ENCODE peak calls at places on chromosomes 16 and 17, in six cellular contexts. One of them, this sample, is unnamed.

GRCh38 chr16:54347961-54348360 is 61.4 kb upstream of the IRX3 start:
- DNase-seq in GM13976: no peak
- DNase-seq in K562: no peak
- DNase-seq in breast epithelium: no peak
- DNase-seq in brain microvascular endothelial cell: no peak
- DNase-seq in choroid plexus epithelial cell: no peak
- DNase-seq in this sample: no peak

GRCh38 chr17:6241381-6241780 is 171.2 kb downstream of the WSCD1 start:
- DNase-seq in GM13976: no peak
- DNase-seq in K562: no peak
- DNase-seq in breast epithelium: no peak
- DNase-seq in brain microvascular endothelial cell: no peak
- DNase-seq in choroid plexus epithelial cell: no peak
- DNase-seq in this sample: no peak

GRCh38 chr17:81566461-81567126 is 14.4 kb upstream of the FAAP100 start:
- DNase-seq in GM13976: no peak
- DNase-seq in K562: no peak
- DNase-seq in breast epithelium: peak; percentile 79
- DNase-seq in brain microvascular endothelial cell: peak; percentile 95
- DNase-seq in choroid plexus epithelial cell: peak; percentile 97
- DNase-seq in this sample: no peak

GRCh38 chr16:11619327-11619851 is 32.7 kb upstream of the LITAF start:
- DNase-seq in GM13976: no peak
- DNase-seq in K562: no peak
- DNase-seq in breast epithelium: no peak
- DNase-seq in brain microvascular endothelial cell: no peak
- DNase-seq in choroid plexus epithelial cell: no peak
- DNase-seq in this sample: peak; percentile 57

GRCh38 chr16:4521971-4522623 is 16.5 kb downstream of the CDIP1 start:
- DNase-seq in GM13976: no peak
- DNase-seq in K562: no peak
- DNase-seq in breast epithelium: no peak
- DNase-seq in brain microvascular endothelial cell: no peak
- DNase-seq in choroid plexus epithelial cell: peak; percentile 58
- DNase-seq in this sample: no peak

GRCh38 chr17:73011016-73011486 is 81.4 kb downstream of the SLC39A11 start:
- DNase-seq in GM13976: no peak
- DNase-seq in K562: peak; percentile 86
- DNase-seq in breast epithelium: no peak
- DNase-seq in brain microvascular endothelial cell: no peak
- DNase-seq in choroid plexus epithelial cell: no peak
- DNase-seq in this sample: no peak

GRCh38 chr17:2239882-2240430 is 63.6 kb downstream of the SMG6 start:
- DNase-seq in GM13976: peak; percentile 62
- DNase-seq in K562: peak; percentile 20
- DNase-seq in breast epithelium: no peak
- DNase-seq in brain microvascular endothelial cell: peak; percentile 93
- DNase-seq in choroid plexus epithelial cell: peak; percentile 96
- DNase-seq in this sample: peak; percentile 66

GRCh38 chr16:84829168-84829965 is 9.6 kb downstream of the CRISPLD2 start:
- DNase-seq in GM13976: no peak
- DNase-seq in K562: no peak
- DNase-seq in breast epithelium: no peak
- DNase-seq in brain microvascular endothelial cell: peak; percentile 80
- DNase-seq in choroid plexus epithelial cell: peak; percentile 88
- DNase-seq in this sample: no peak

GRCh38 chr17:42647778-42648177 is 11.3 kb upstream of the TUBG2 start:
- DNase-seq in GM13976: no peak
- DNase-seq in K562: no peak
- DNase-seq in breast epithelium: no peak
- DNase-seq in brain microvascular endothelial cell: no peak
- DNase-seq in choroid plexus epithelial cell: no peak
- DNase-seq in this sample: no peak

GRCh38 chr17:67434061-67434525 is 57.0 kb downstream of the PITPNC1 start:
- DNase-seq in GM13976: peak; percentile 43
- DNase-seq in K562: no peak
- DNase-seq in breast epithelium: no peak
- DNase-seq in brain microvascular endothelial cell: no peak
- DNase-seq in choroid plexus epithelial cell: no peak
- DNase-seq in this sample: peak; percentile 76

GRCh38 chr17:61393904-61394629 is 5.6 kb upstream of the TBX2 start:
- DNase-seq in GM13976: no peak
- DNase-seq in K562: peak; percentile 15
- DNase-seq in breast epithelium: no peak
- DNase-seq in brain microvascular endothelial cell: no peak
- DNase-seq in choroid plexus epithelial cell: no peak
- DNase-seq in this sample: no peak

GRCh38 chr16:85979605-85980004 is 80.6 kb downstream of the IRF8 start:
- DNase-seq in GM13976: no peak
- DNase-seq in K562: peak; percentile 6
- DNase-seq in breast epithelium: no peak
- DNase-seq in brain microvascular endothelial cell: no peak
- DNase-seq in choroid plexus epithelial cell: no peak
- DNase-seq in this sample: no peak

GRCh38 chr16:71441348-71441781 is 489 bp downstream of the TLE7 start:
- DNase-seq in GM13976: no peak
- DNase-seq in K562: no peak
- DNase-seq in breast epithelium: no peak
- DNase-seq in brain microvascular endothelial cell: no peak
- DNase-seq in choroid plexus epithelial cell: no peak
- DNase-seq in this sample: peak; percentile 44

GRCh38 chr16:85005278-85006069 is 5.9 kb downstream of the ZDHHC7 start:
- DNase-seq in GM13976: no peak
- DNase-seq in K562: no peak
- DNase-seq in breast epithelium: no peak
- DNase-seq in brain microvascular endothelial cell: no peak
- DNase-seq in choroid plexus epithelial cell: peak; percentile 37
- DNase-seq in this sample: no peak

GRCh38 chr17:82043507-82043906 is 6.0 kb upstream of the DCXR start:
- DNase-seq in GM13976: no peak
- DNase-seq in K562: no peak
- DNase-seq in breast epithelium: no peak
- DNase-seq in brain microvascular endothelial cell: no peak
- DNase-seq in choroid plexus epithelial cell: no peak
- DNase-seq in this sample: no peak

GRCh38 chr17:28745052-28745776 is 1.4 kb downstream of the TRAF4 start:
- DNase-seq in GM13976: no peak
- DNase-seq in K562: peak; percentile 71
- DNase-seq in breast epithelium: peak; percentile 80
- DNase-seq in brain microvascular endothelial cell: no peak
- DNase-seq in choroid plexus epithelial cell: peak; percentile 76
- DNase-seq in this sample: peak; percentile 57

GRCh38 chr17:42773290-42774035 is at the start of gene VPS25:
- DNase-seq in GM13976: peak; percentile 88
- DNase-seq in K562: peak; percentile 92
- DNase-seq in breast epithelium: peak; percentile 70
- DNase-seq in brain microvascular endothelial cell: peak; percentile 68
- DNase-seq in choroid plexus epithelial cell: peak; percentile 89
- DNase-seq in this sample: peak; percentile 79

GRCh38 chr17:13306310-13306962 is 288.6 kb upstream of the ELAC2 start:
- DNase-seq in GM13976: no peak
- DNase-seq in K562: peak; percentile 75
- DNase-seq in breast epithelium: no peak
- DNase-seq in brain microvascular endothelial cell: peak; percentile 72
- DNase-seq in choroid plexus epithelial cell: peak; percentile 97
- DNase-seq in this sample: peak; percentile 36

GRCh38 chr16:88715312-88716190 is 9.2 kb downstream of the CTU2 start:
- DNase-seq in GM13976: no peak
- DNase-seq in K562: no peak
- DNase-seq in breast epithelium: no peak
- DNase-seq in brain microvascular endothelial cell: no peak
- DNase-seq in choroid plexus epithelial cell: no peak
- DNase-seq in this sample: no peak

GRCh38 chr17:18028114-18028513 is 10.9 kb downstream of the ATPAF2 start:
- DNase-seq in GM13976: no peak
- DNase-seq in K562: peak; percentile 15
- DNase-seq in breast epithelium: no peak
- DNase-seq in brain microvascular endothelial cell: no peak
- DNase-seq in choroid plexus epithelial cell: no peak
- DNase-seq in this sample: no peak

GRCh38 chr16:20976568-20976967 is 76.0 kb downstream of the LYRM1 start:
- DNase-seq in GM13976: no peak
- DNase-seq in K562: no peak
- DNase-seq in breast epithelium: no peak
- DNase-seq in brain microvascular endothelial cell: no peak
- DNase-seq in choroid plexus epithelial cell: no peak
- DNase-seq in this sample: no peak

GRCh38 chr16:68978303-68978954 is 127.0 kb upstream of the HAS3 start:
- DNase-seq in GM13976: no peak
- DNase-seq in K562: no peak
- DNase-seq in breast epithelium: no peak
- DNase-seq in brain microvascular endothelial cell: no peak
- DNase-seq in choroid plexus epithelial cell: peak; percentile 23
- DNase-seq in this sample: no peak

GRCh38 chr16:4659363-4660353 is 33.7 kb upstream of the NUDT16L1 start:
- DNase-seq in GM13976: no peak
- DNase-seq in K562: no peak
- DNase-seq in breast epithelium: no peak
- DNase-seq in brain microvascular endothelial cell: no peak
- DNase-seq in choroid plexus epithelial cell: no peak
- DNase-seq in this sample: no peak

GRCh38 chr17:60528828-60529227 is 2.8 kb upstream of the APPBP2 start:
- DNase-seq in GM13976: no peak
- DNase-seq in K562: no peak
- DNase-seq in breast epithelium: no peak
- DNase-seq in brain microvascular endothelial cell: no peak
- DNase-seq in choroid plexus epithelial cell: no peak
- DNase-seq in this sample: no peak

GRCh38 chr16:15653227-15653626 is 3.2 kb downstream of the NDE1 start:
- DNase-seq in GM13976: no peak
- DNase-seq in K562: no peak
- DNase-seq in breast epithelium: no peak
- DNase-seq in brain microvascular endothelial cell: peak; percentile 74
- DNase-seq in choroid plexus epithelial cell: peak; percentile 86
- DNase-seq in this sample: no peak

GRCh38 chr17:66711936-66712335 is 123.0 kb upstream of the CACNG5 start:
- DNase-seq in GM13976: no peak
- DNase-seq in K562: peak; percentile 23
- DNase-seq in breast epithelium: no peak
- DNase-seq in brain microvascular endothelial cell: no peak
- DNase-seq in choroid plexus epithelial cell: peak; percentile 68
- DNase-seq in this sample: no peak

GRCh38 chr16:89054714-89055113 is 38.9 kb upstream of the ACSF3 start:
- DNase-seq in GM13976: no peak
- DNase-seq in K562: no peak
- DNase-seq in breast epithelium: no peak
- DNase-seq in brain microvascular endothelial cell: no peak
- DNase-seq in choroid plexus epithelial cell: no peak
- DNase-seq in this sample: no peak

GRCh38 chr16:5175263-5175662 is 77.7 kb upstream of the EEF2KMT start:
- DNase-seq in GM13976: no peak
- DNase-seq in K562: no peak
- DNase-seq in breast epithelium: no peak
- DNase-seq in brain microvascular endothelial cell: no peak
- DNase-seq in choroid plexus epithelial cell: no peak
- DNase-seq in this sample: no peak

GRCh38 chr17:69608808-69609494 is 194.5 kb downstream of the MAP2K6 start:
- DNase-seq in GM13976: no peak
- DNase-seq in K562: no peak
- DNase-seq in breast epithelium: no peak
- DNase-seq in brain microvascular endothelial cell: peak; percentile 79
- DNase-seq in choroid plexus epithelial cell: peak; percentile 95
- DNase-seq in this sample: no peak

GRCh38 chr16:77732241-77732946 is 10.1 kb downstream of the NUDT7 start:
- DNase-seq in GM13976: no peak
- DNase-seq in K562: no peak
- DNase-seq in breast epithelium: no peak
- DNase-seq in brain microvascular endothelial cell: peak; percentile 82
- DNase-seq in choroid plexus epithelial cell: peak; percentile 74
- DNase-seq in this sample: peak; percentile 23

GRCh38 chr16:10938321-10938720 is 3.9 kb downstream of the DEXI start:
- DNase-seq in GM13976: no peak
- DNase-seq in K562: no peak
- DNase-seq in breast epithelium: no peak
- DNase-seq in brain microvascular endothelial cell: no peak
- DNase-seq in choroid plexus epithelial cell: no peak
- DNase-seq in this sample: peak; percentile 63

GRCh38 chr16:87012954-87013938 is 303.9 kb downstream of the C16orf95 start:
- DNase-seq in GM13976: no peak
- DNase-seq in K562: no peak
- DNase-seq in breast epithelium: no peak
- DNase-seq in brain microvascular endothelial cell: no peak
- DNase-seq in choroid plexus epithelial cell: no peak
- DNase-seq in this sample: no peak
- TF ChIP-seq CTCF in GM13976: no peak
- TF ChIP-seq CTCF in K562: no peak
- TF ChIP-seq CTCF in breast epithelium: no peak
- TF ChIP-seq CTCF in brain microvascular endothelial cell: no peak
- TF ChIP-seq CTCF in choroid plexus epithelial cell: no peak
- TF ChIP-seq CTCF in this sample: no peak

DNA sequence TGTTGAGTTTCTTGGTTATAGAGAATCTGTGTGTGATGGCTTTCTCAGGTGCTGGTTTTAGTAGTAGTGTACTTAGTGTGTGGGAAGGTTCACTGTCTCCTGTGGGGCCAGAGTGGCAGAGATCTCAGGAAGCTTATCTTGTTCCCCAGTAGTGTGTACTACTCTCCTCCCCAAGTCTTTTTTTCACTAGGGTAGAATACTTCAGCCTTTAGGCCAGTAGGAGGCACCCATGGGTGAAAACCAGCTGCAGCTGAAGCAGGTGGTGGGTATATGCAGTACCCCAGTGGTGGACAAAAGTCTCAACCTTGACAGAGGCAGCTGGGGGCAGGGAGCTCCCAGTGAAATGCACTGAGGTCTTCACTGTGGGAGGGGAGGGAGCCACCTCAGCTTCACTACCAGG is 109.9 kb downstream of the PHKB start:
- DNase-seq in GM13976: no peak
- DNase-seq in K562: peak; percentile 29
- DNase-seq in breast epithelium: no peak
- DNase-seq in brain microvascular endothelial cell: no peak
- DNase-seq in choroid plexus epithelial cell: no peak
- DNase-seq in this sample: no peak
- TF ChIP-seq CTCF in GM13976: no peak
- TF ChIP-seq CTCF in K562: peak; percentile 30
- TF ChIP-seq CTCF in breast epithelium: no peak
- TF ChIP-seq CTCF in brain microvascular endothelial cell: no peak
- TF ChIP-seq CTCF in choroid plexus epithelial cell: peak; percentile 11
- TF ChIP-seq CTCF in this sample: no peak

GRCh38 chr17:40190197-40191021 is 13.1 kb downstream of the RAPGEFL1 start:
- DNase-seq in GM13976: peak; percentile 16
- DNase-seq in K562: no peak
- DNase-seq in breast epithelium: no peak
- DNase-seq in brain microvascular endothelial cell: no peak
- DNase-seq in choroid plexus epithelial cell: no peak
- DNase-seq in this sample: peak; percentile 54
- TF ChIP-seq CTCF in GM13976: no peak
- TF ChIP-seq CTCF in K562: peak; percentile 32
- TF ChIP-seq CTCF in breast epithelium: no peak
- TF ChIP-seq CTCF in brain microvascular endothelial cell: peak; percentile 79
- TF ChIP-seq CTCF in choroid plexus epithelial cell: peak; percentile 51
- TF ChIP-seq CTCF in this sample: peak; percentile 68

GRCh38 chr16:74862743-74863244 is 88.2 kb upstream of the FA2H start:
- DNase-seq in GM13976: peak; percentile 82
- DNase-seq in K562: peak; percentile 73
- DNase-seq in breast epithelium: no peak
- DNase-seq in brain microvascular endothelial cell: peak; percentile 34
- DNase-seq in choroid plexus epithelial cell: peak; percentile 68
- DNase-seq in this sample: peak; percentile 26
- TF ChIP-seq CTCF in GM13976: peak; percentile 55
- TF ChIP-seq CTCF in K562: peak; percentile 96
- TF ChIP-seq CTCF in breast epithelium: peak; percentile 53
- TF ChIP-seq CTCF in brain microvascular endothelial cell: peak; percentile 78
- TF ChIP-seq CTCF in choroid plexus epithelial cell: peak; percentile 89
- TF ChIP-seq CTCF in this sample: peak; percentile 83

GRCh38 chr17:47830991-47831933 is at the start of the genes LRRC46 and MRPL10:
- DNase-seq in GM13976: peak; percentile 99
- DNase-seq in K562: peak; percentile 96
- DNase-seq in breast epithelium: peak; percentile 90
- DNase-seq in brain microvascular endothelial cell: peak; percentile 88
- DNase-seq in choroid plexus epithelial cell: peak; percentile 95
- DNase-seq in this sample: peak; percentile 95
- TF ChIP-seq CTCF in GM13976: no peak
- TF ChIP-seq CTCF in K562: peak; percentile 42
- TF ChIP-seq CTCF in breast epithelium: no peak
- TF ChIP-seq CTCF in brain microvascular endothelial cell: peak; percentile 66
- TF ChIP-seq CTCF in choroid plexus epithelial cell: peak; percentile 61
- TF ChIP-seq CTCF in this sample: peak; percentile 51

This sample was measured in activated CD8-positive, alpha-beta T cell treated with anti-CD3 and anti-CD28 coated beads for 36 hours.